ENCODE peak calls at places on chromosomes 6 and 20, in four cellular contexts. W is HepG2, K is Karpas-422, T is IMR-90. X is an unnamed sample. For H3K27me3 and H3K4me1, the result is how much of the 10 kb centered on the place peaks cover.

GRCh38 chr6:15331143-15331542 is 85.3 kb downstream of the JARID2 start:
- DNase-seq in W (peak), K (no peak), T (no peak), X (no peak)

GRCh38 chr20:44701889-44702288 is 13.3 kb upstream of the CCN5 start:
- DNase-seq in W (no peak), K (no peak), T (no peak), X (no peak)

GRCh38 chr6:8562133-8562532 is 126.8 kb upstream of the SLC35B3 start:
- DNase-seq in W (no peak), K (no peak), T (no peak), X (no peak)

GRCh38 chr6:74826318-74826717 is 379.5 kb downstream of the COL12A1 start:
- DNase-seq in W (no peak), K (no peak), T (no peak), X (no peak)

GRCh38 chr20:23995905-23996666 is 7.5 kb upstream of the GGTLC1 start:
- DNase-seq in W (peak), K (peak), T (peak), X (no peak)

GRCh38 chr6:159979136-159979874 is 10.4 kb downstream of the IGF2R start:
- DNase-seq in W (peak), K (peak), T (peak), X (peak)

GRCh38 chr6:116764961-116765841 is at the start of gene FAM162B:
- DNase-seq in W (peak), K (no peak), T (peak), X (peak)

GRCh38 chr6:31826793-31827285 is 699 bp upstream of the HSPA1B start:
- DNase-seq in W (no peak), K (no peak), T (no peak), X (no peak)

GRCh38 chr20:58950603-58951002 is 30.5 kb upstream of the NELFCD start:
- DNase-seq in W (no peak), K (no peak), T (no peak), X (no peak)

GRCh38 chr6:159852877-159853276 is 37.9 kb upstream of the MAS1 start:
- DNase-seq in W (no peak), K (peak), T (no peak), X (peak)

GRCh38 chr20:45337367-45338120 is 10.7 kb downstream of the SDC4 start:
- DNase-seq in W (peak), K (no peak), T (peak), X (peak)

GRCh38 chr6:33008944-33009861 is at the start of gene HLA-DOA:
- DNase-seq in W (no peak), K (peak), T (peak), X (no peak)

GRCh38 chr6:17429381-17430061 is 36.1 kb downstream of the CAP2 start:
- DNase-seq in W (no peak), K (no peak), T (peak), X (no peak)

GRCh38 chr6:169420912-169421543 is 167.4 kb upstream of the THBS2 start:
- DNase-seq in W (peak), K (no peak), T (peak), X (no peak)

GRCh38 chr6:867378-867777 is 174.4 kb upstream of the EXOC2 start:
- DNase-seq in W (no peak), K (no peak), T (no peak), X (no peak)

GRCh38 chr6:56649782-56650181 is 7.1 kb upstream of the DST start:
- DNase-seq in W (no peak), K (no peak), T (peak), X (peak)

GRCh38 chr6:133548409-133548808 is 307.3 kb downstream of the EYA4 start:
- DNase-seq in W (no peak), K (no peak), T (peak), X (no peak)

GRCh38 chr20:53608456-53609413 is 15.1 kb upstream of the ZNF217 start:
- DNase-seq in W (no peak), K (no peak), T (no peak), X (peak)

GRCh38 chr6:113690255-113690956 is 166.7 kb upstream of the MARCKS start:
- DNase-seq in W (peak), K (no peak), T (peak), X (peak)

GRCh38 chr20:35561268-35561667 is 19.4 kb downstream of the ERGIC3 start:
- DNase-seq in W (peak), K (peak), T (peak), X (no peak)

GRCh38 chr6:108736832-108737231 is 111.4 kb upstream of the ARMC2 start:
- DNase-seq in W (peak), K (no peak), T (peak), X (peak)

GRCh38 chr6:156918647-156919046 is 141.5 kb downstream of the ARID1B start:
- DNase-seq in W (no peak), K (no peak), T (no peak), X (no peak)

GRCh38 chr20:33541074-33541473 is 51.2 kb downstream of the CBFA2T2 start:
- DNase-seq in W (peak), K (no peak), T (no peak), X (no peak)

GRCh38 chr20:62739067-62739466 is 30.4 kb downstream of the NTSR1 start:
- DNase-seq in W (no peak), K (no peak), T (no peak), X (no peak)

GRCh38 chr20:61521680-61522420 is 269.8 kb downstream of the CDH4 start:
- DNase-seq in W (no peak), K (no peak), T (peak), X (no peak)

GRCh38 chr6:15842718-15843117 is 179.9 kb upstream of the DTNBP1 start:
- DNase-seq in W (no peak), K (no peak), T (no peak), X (no peak)

GRCh38 chr20:728022-728944 is 40.0 kb downstream of the SLC52A3 start:
- DNase-seq in W (peak), K (peak), T (peak), X (no peak)

GRCh38 chr6:165799736-165800135 is 136.7 kb upstream of the PDE10A start:
- DNase-seq in W (no peak), K (no peak), T (no peak), X (no peak)

GRCh38 chr20:11193241-11193640 is 519.4 kb upstream of the JAG1 start:
- DNase-seq in W (no peak), K (no peak), T (peak), X (peak)

GRCh38 chr20:1840865-1841553 is 54.2 kb upstream of the SIRPA start:
- DNase-seq in W (no peak), K (no peak), T (peak), X (no peak)

GRCh38 chr6:150667977-150668716 is 68.5 kb downstream of the PLEKHG1 start:
- DNase-seq in W (peak), K (no peak), T (peak), X (peak)

GRCh38 chr6:166775180-166775922 is 148.3 kb upstream of the RPS6KA2 start:
- DNase-seq in W (peak), K (peak), T (peak), X (no peak)

GRCh38 chr6:168119539-168119938 is 40.5 kb upstream of the FRMD1 start:
- DNase-seq in W (no peak), K (no peak), T (no peak), X (no peak)

GRCh38 chr6:128295670-128296069 is 224.7 kb downstream of the PTPRK start:
- DNase-seq in W (no peak), K (no peak), T (no peak), X (no peak)

GRCh38 chr6:34246563-34247391 is 2.0 kb downstream of the SMIM29 start:
- DNase-seq in W (peak), K (peak), T (peak), X (no peak)

GRCh38 chr6:94462231-94462630 is 1042.9 kb upstream of the EPHA7 start:
- DNase-seq in W (no peak), K (no peak), T (no peak), X (no peak)

GRCh38 chr6:147048930-147049329 is 155.3 kb upstream of the STXBP5 start:
- DNase-seq in W (no peak), K (no peak), T (peak), X (no peak)

GRCh38 chr6:45681860-45682488 is 304.2 kb upstream of the SUPT3H start:
- DNase-seq in W (no peak), K (peak), T (no peak), X (no peak)

GRCh38 chr6:66496659-66497058 is 789.6 kb upstream of the EYS start:
- DNase-seq in W (peak), K (peak), T (no peak), X (peak)

GRCh38 chr6:27617700-27618689 is 145.1 kb upstream of the ZNF184 start:
- DNase-seq in W (no peak), K (no peak), T (peak), X (peak)

GRCh38 chr6:144063246-144063743 is 32.1 kb downstream of the SF3B5 start:
- DNase-seq in W (no peak), K (peak), T (no peak), X (no peak)
- H3K27me3 ChIP-seq in W (under half), K (under half), T (half or more), X (half or more)

GRCh38 chr6:89352329-89353117 is at the start of gene UBE2J1:
- DNase-seq in W (peak), K (peak), T (peak), X (no peak)

GRCh38 chr6:89351632-89352328 is 742 bp downstream of the UBE2J1 start:
- DNase-seq in W (no peak), K (peak), T (no peak), X (no peak)

GRCh38 chr6:89353702-89354392 is 1.3 kb upstream of the UBE2J1 start:
- DNase-seq in W (peak), K (peak), T (no peak), X (no peak)

GRCh38 chr6:89355511-89356185 is 3.1 kb upstream of the UBE2J1 start:
- DNase-seq in W (no peak), K (no peak), T (no peak), X (no peak)

DNA sequence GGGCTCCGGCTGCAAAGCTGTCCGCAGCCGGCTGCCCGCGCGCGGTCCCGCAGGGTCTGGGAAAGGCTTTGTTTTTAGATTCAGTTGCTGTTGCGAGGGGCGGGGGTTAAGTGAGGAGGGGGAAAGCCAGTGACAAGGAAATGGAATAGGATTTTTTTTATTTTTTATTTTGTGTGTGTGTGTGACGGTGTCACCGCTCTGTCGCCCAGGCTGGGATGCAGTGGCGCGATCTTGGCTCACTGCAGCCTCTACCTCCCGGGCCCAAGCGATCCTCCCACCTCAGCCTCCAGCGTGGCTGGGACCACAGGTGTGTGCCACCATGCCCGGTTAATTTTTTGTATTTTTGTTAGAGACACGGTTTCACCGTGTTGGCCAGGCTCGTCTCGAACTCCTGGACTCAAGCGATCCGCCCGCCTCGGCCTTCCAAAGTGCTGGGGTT is 615 bp upstream of the UBE2J1 start:
- DNase-seq in W (no peak), K (no peak), T (no peak), X (no peak)
- H3K4me1 ChIP-seq in W (under half), K (half or more), T (under half), X (under half)

GRCh38 chr6:36272234-36272633 is 2.4 kb downstream of the PNPLA1 start:
- DNase-seq in W (no peak), K (no peak), T (no peak), X (no peak)
- H3K27me3 ChIP-seq in W (under half), K (under half), T (half or more), X (under half)

GRCh38 chr6:106739387-106739786 is 110.0 kb downstream of the QRSL1 start:
- DNase-seq in W (no peak), K (peak), T (no peak), X (peak)
- H3K4me1 ChIP-seq in W (under half), K (half or more), T (under half), X (under half)

DNA sequence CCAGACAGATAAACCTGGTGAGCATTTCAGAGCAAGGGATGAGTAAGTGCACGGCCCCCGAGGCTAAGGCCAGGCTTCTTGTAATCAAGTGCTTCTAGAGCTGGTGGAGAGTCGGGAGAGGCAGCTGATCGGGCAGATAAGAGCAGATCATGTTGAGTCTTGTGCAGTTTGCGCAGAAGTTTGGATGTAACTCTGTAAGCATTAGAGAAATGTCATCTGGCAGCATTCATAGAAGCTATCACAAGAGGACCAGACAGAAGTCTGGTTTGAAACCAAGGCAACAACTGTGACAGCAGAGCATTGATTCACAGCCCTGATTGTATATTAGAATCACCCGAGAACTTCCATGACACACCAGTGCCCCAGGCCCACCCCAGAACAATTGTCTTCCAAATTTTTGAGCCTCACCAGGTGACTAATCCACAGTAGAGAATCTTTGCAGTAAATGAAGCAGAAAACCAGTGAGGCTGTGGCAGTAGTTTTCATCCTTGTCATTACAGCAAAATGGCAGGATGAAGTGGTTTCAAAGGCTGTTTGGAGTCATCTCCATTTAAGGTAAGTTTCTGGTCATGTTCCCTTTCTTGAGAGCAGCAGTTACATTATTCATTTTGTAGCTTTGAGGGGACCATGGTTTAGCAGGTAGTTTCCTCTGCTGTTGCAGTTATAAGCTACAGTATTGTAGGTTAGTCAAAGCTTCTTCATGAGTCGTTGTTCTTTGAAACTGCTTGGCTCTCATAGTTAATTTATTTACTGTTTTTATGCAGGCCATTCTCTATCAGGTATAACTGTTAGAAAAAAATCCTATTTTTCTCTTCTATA is 84.1 kb downstream of the RNF217 start:
- DNase-seq in W (no peak), K (no peak), T (no peak), X (peak)
- H3K27me3 ChIP-seq in W (under half), K (under half), T (under half), X (under half)

DNA sequence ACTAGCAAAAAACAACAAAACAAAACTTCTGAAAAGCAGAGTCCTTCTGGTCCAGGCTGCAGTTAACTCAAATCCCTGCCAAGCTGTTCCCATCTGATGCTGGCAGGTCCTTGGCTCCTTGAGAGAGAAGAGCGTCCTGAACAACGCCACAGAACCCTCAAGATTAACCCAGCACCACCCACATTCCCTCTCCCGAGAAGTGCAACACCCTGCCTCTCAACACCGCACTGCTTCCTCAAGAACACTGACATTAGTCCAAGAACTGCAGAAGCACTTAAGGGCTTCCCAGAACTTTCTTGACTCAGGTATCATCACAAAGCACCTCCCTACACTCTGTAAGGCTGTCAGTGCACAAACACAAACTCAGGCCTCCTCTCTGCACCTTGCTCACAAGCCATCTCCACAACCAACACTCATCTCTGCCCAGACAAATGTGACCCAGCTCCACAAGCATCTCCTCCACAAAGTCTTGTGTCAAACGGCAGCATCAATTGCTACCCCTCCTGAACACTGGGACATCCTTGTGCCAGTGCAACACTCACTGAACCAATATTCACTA is 7.5 kb downstream of the MRPL14 start:
- DNase-seq in W (no peak), K (no peak), T (no peak), X (no peak)
- H3K4me1 ChIP-seq in W (half or more), K (under half), T (under half), X (half or more)

GRCh38 chr6:41636803-41637178 is 1.5 kb upstream of the MDFI start:
- DNase-seq in W (no peak), K (no peak), T (no peak), X (peak)

GRCh38 chr6:41637179-41638001 is 878 bp upstream of the MDFI start:
- DNase-seq in W (no peak), K (no peak), T (no peak), X (no peak)

GRCh38 chr6:41633235-41633634 is 5.0 kb upstream of the MDFI start:
- DNase-seq in W (no peak), K (no peak), T (no peak), X (no peak)

GRCh38 chr6:41635365-41635764 is 2.9 kb upstream of the MDFI start:
- DNase-seq in W (no peak), K (no peak), T (no peak), X (no peak)

GRCh38 chr6:41634657-41635056 is 3.6 kb upstream of the MDFI start:
- DNase-seq in W (no peak), K (no peak), T (no peak), X (no peak)
- H3K27me3 ChIP-seq in W (under half), K (under half), T (half or more), X (under half)

GRCh38 chr20:32527447-32528055 is 57.6 kb downstream of the NOL4L start:
- DNase-seq in W (no peak), K (no peak), T (no peak), X (no peak)
- H3K4me1 ChIP-seq in W (half or more), K (under half), T (under half), X (under half)